ENCODE peak calls at places on chromosomes 7 and 10, in five cellular contexts. Z is tibial artery, L is body of pancreas, Q is neural crest cell, M is left lung. H is an unnamed sample.

GRCh38 chr10:86968271-86968993 is at the start of gene ADIRF:
- DNase-seq in Z (peak; percentile 94), L (no peak), Q (no peak), M (no peak), H (no peak)

GRCh38 chr10:122181055-122181732 is 89.9 kb upstream of the BTBD16 start:
- DNase-seq in Z (no peak), L (no peak), Q (no peak), M (no peak), H (no peak)

GRCh38 chr7:141704112-141704511 is 2.1 kb upstream of the DENND11 start:
- DNase-seq in Z (no peak), L (no peak), Q (no peak), M (no peak), H (no peak)

GRCh38 chr7:150955519-150956394 is 22.4 kb downstream of the KCNH2 start:
- DNase-seq in Z (no peak), L (peak; percentile 61), Q (no peak), M (peak; percentile 60), H (no peak)

GRCh38 chr7:33686001-33686591 is 219.2 kb upstream of the BMPER start:
- DNase-seq in Z (no peak), L (no peak), Q (no peak), M (peak; percentile 52), H (no peak)

GRCh38 chr7:27961255-27961654 is 219.3 kb downstream of the JAZF1 start:
- DNase-seq in Z (no peak), L (no peak), Q (no peak), M (no peak), H (no peak)

GRCh38 chr10:72689660-72690059 is 2.3 kb upstream of the MCU start:
- DNase-seq in Z (no peak), L (no peak), Q (no peak), M (no peak), H (no peak)

GRCh38 chr7:117087639-117088396 is 134.5 kb downstream of the ST7 start:
- DNase-seq in Z (no peak), L (no peak), Q (no peak), M (no peak), H (no peak)

GRCh38 chr7:133858311-133858710 is 268.8 kb upstream of the LRGUK start:
- DNase-seq in Z (no peak), L (no peak), Q (no peak), M (no peak), H (no peak)

GRCh38 chr7:104653870-104654401 is 325.5 kb downstream of the LHFPL3 start:
- DNase-seq in Z (no peak), L (no peak), Q (no peak), M (no peak), H (no peak)

GRCh38 chr7:129067943-129068548 is 13.1 kb upstream of the TNPO3 start:
- DNase-seq in Z (no peak), L (no peak), Q (no peak), M (no peak), H (no peak)

GRCh38 chr10:97876387-97876786 is 26.7 kb downstream of the GOLGA7B start:
- DNase-seq in Z (no peak), L (no peak), Q (no peak), M (no peak), H (no peak)

GRCh38 chr10:76583711-76584161 is 1053.9 kb downstream of the KCNMA1 start:
- DNase-seq in Z (no peak), L (peak; percentile 17), Q (no peak), M (no peak), H (no peak)

GRCh38 chr7:33805630-33806233 is 99.6 kb upstream of the BMPER start:
- DNase-seq in Z (no peak), L (peak; percentile 31), Q (no peak), M (no peak), H (no peak)

GRCh38 chr7:117143580-117143979 is 179.3 kb downstream of the WNT2 start:
- DNase-seq in Z (no peak), L (no peak), Q (no peak), M (no peak), H (no peak)

GRCh38 chr10:69466158-69466490 is 14.9 kb downstream of the TSPAN15 start:
- DNase-seq in Z (no peak), L (no peak), Q (no peak), M (no peak), H (no peak)

GRCh38 chr7:148115308-148115707 is 475.3 kb upstream of the C7orf33 start:
- DNase-seq in Z (no peak), L (no peak), Q (no peak), M (no peak), H (no peak)

GRCh38 chr7:3241686-3242258 is 59.3 kb upstream of the SDK1 start:
- DNase-seq in Z (no peak), L (no peak), Q (no peak), M (no peak), H (no peak)

DNA sequence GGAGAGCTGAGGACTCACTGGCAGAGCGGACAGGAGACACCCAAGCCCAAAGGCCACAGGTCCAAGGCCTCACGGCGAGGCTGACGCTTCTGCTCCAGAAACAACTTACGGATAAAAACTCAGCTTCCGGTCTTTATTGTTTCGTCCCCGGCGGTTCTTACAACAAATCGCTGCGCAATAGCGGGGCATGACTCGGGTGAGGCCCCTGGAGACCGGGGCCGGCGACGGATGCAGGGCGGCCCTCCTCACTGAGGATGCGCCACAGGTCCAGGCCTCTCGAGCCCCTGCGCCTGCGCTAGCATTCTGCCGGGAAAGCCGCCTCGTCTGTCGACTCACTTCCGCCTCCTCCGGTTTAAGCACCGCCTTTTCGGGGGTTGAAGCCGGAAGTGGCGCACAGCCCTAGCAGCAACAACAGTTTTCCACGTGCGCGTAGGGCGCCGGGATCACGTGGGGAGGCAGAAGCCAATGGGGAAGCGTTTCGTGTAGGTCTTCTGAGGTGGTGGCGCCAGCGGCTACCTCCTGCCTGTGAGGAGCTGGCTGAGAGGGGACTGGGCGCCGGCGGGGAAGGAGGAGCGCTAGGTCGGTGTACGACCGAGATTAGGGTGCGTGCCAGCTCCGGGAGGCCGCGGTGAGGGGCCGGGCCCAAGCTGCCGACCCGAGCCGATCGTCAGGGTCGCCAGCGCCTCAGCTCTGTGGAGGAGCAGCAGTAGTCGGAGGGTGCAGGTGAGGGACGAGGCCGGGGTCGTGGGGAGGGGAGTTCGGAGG is at the start of the genes DNAJB9 and THAP5:
- DNase-seq in Z (peak; percentile 100), L (peak; percentile 99), Q (peak; percentile 96), M (peak; percentile 100), H (peak; percentile 99)
- TF ChIP-seq CTCF in Z (no peak), L (no peak), Q (no peak), M (no peak), H (no peak)

GRCh38 chr10:95469676-95470075 is 91.5 kb downstream of the SORBS1 start:
- DNase-seq in Z (no peak), L (no peak), Q (no peak), M (no peak), H (no peak)

GRCh38 chr10:95466450-95466849 is 94.7 kb downstream of the SORBS1 start:
- DNase-seq in Z (no peak), L (no peak), Q (no peak), M (no peak), H (no peak)

GRCh38 chr10:95469251-95469650 is 91.9 kb downstream of the SORBS1 start:
- DNase-seq in Z (no peak), L (no peak), Q (no peak), M (no peak), H (no peak)

GRCh38 chr10:95464280-95464679 is 96.9 kb downstream of the SORBS1 start:
- DNase-seq in Z (no peak), L (no peak), Q (no peak), M (no peak), H (no peak)

DNA sequence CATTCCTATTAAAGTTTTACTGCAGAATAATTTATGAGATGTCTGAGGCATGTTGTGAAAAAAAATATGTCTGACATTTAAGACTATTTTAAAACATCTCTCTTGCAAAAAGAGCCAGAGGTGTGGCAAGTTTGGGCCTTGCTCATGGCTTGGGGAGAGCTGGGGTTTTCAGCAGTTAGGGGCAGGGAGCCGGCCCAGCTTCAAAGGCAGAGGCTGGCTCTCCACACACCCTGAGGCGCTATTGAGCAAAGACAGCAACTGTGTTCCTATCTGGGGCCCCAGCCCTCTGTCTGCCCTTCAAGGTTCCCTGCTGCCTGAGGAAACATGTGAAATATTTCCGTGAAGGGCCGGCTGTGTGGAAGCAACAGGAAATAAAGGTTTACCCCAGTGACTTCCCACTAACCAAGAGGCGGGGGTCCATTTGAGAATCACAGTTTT is 94.0 kb downstream of the SORBS1 start:
- DNase-seq in Z (peak; percentile 81), L (peak; percentile 76), Q (peak; percentile 61), M (no peak), H (peak; percentile 80)
- TF ChIP-seq CTCF in Z (no peak), L (peak; percentile 34), Q (no peak), M (no peak), H (no peak)

GRCh38 chr7:114312649-114313048 is 102.0 kb upstream of the FOXP2 start:
- DNase-seq in Z (no peak), L (peak; percentile 6), Q (no peak), M (no peak), H (no peak)

GRCh38 chr7:114309729-114310128 is 104.9 kb upstream of the FOXP2 start:
- DNase-seq in Z (no peak), L (no peak), Q (no peak), M (no peak), H (no peak)

DNA sequence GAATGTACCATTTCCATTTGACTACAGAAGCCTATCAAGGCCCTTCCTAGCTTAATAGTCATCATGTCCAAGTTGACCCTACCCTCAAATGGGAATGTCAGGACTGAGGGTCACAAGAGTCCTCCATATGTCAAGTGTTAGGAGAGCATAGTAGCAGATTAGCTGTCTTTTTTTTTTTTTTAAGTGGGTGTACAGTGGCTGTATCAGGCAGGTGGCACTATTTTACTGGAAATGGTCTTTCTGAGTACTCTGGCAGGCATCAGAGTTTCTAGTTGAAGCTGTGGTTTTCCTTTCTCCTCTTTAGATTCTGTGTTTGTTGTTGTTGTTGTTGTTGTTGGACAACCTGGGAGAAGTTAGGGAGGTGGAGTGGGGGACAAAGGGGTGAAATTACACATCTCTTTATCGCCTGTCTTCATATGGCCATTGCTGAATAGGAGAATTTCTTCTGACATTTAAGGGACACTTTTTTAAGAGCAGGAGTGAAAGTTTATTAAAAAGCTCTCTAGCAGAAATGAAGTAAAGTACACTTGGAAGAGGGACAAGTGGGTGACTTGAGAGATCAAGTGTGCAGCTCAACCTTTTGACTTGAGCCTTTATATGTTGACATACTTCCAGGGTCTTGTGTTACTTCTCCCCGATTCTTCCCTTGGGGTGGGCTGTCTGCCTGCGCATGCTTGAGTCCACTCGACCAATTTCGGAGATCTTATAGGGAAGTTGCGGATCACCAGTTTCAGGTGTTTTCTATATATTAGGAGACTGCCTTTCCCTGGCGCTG is 104.1 kb upstream of the FOXP2 start:
- DNase-seq in Z (no peak), L (no peak), Q (no peak), M (no peak), H (no peak)
- TF ChIP-seq CTCF in Z (no peak), L (peak; percentile 40), Q (no peak), M (peak; percentile 13), H (no peak)

DNA sequence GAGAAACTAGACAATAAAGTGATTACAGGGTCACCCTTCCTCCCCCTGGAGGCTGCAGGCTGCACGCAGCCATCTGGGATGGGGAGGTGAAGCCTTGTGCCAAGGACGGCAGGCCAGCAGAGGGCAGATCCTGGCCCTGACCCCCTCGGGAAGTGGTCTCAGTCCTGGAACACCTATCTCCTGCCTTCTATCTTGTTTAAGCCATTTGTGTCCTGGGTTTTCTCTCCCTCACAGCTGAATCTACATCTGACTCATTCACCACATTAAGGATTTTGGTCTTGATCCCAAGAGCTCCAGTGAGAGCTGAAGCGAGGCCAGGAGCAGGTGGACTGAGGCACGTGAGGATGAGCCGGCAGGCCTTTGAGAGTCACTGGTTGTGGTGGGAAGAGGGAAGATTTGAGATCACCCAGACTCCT is 16.4 kb upstream of the PARP12 start:
- DNase-seq in Z (no peak), L (no peak), Q (peak; percentile 26), M (no peak), H (no peak)
- TF ChIP-seq CTCF in Z (no peak), L (no peak), Q (peak; percentile 49), M (no peak), H (peak; percentile 67)

GRCh38 chr7:85226401-85227085 is 39.7 kb upstream of the SEMA3D start:
- DNase-seq in Z (no peak), L (no peak), Q (no peak), M (no peak), H (no peak)
- TF ChIP-seq CTCF in Z (no peak), L (no peak), Q (no peak), M (no peak), H (no peak)